ENCODE peak calls at places on chromosomes 3 and 15, in seven cellular contexts. One of them, this sample, is unnamed.

GRCh38 chr15:57703387-57703786 is 3.1 kb upstream of the POLR2M start:
- DNase-seq in putamen: no peak
- DNase-seq in adrenal gland: no peak
- DNase-seq in psoas muscle: no peak
- DNase-seq in stimulated activated CD8-positive, alpha-beta memory T cell treated with anti-CD3 and anti-CD28 coated beads, Interleukin-4, amount 100 ng/mL, for 24 hours: no peak
- DNase-seq in AG20443: no peak
- DNase-seq in substantia nigra: no peak
- DNase-seq in this sample: no peak

GRCh38 chr3:154758109-154758868 is 321.8 kb upstream of the MME start:
- DNase-seq in putamen: peak
- DNase-seq in adrenal gland: no peak
- DNase-seq in psoas muscle: no peak
- DNase-seq in stimulated activated CD8-positive, alpha-beta memory T cell treated with anti-CD3 and anti-CD28 coated beads, Interleukin-4, amount 100 ng/mL, for 24 hours: no peak
- DNase-seq in AG20443: peak
- DNase-seq in substantia nigra: no peak
- DNase-seq in this sample: no peak

GRCh38 chr3:140570602-140571001 is 107.3 kb upstream of the TRIM42 start:
- DNase-seq in putamen: no peak
- DNase-seq in adrenal gland: no peak
- DNase-seq in psoas muscle: no peak
- DNase-seq in stimulated activated CD8-positive, alpha-beta memory T cell treated with anti-CD3 and anti-CD28 coated beads, Interleukin-4, amount 100 ng/mL, for 24 hours: no peak
- DNase-seq in AG20443: no peak
- DNase-seq in substantia nigra: no peak
- DNase-seq in this sample: no peak

GRCh38 chr3:50317303-50317702 is 5.2 kb downstream of the HYAL2 start:
- DNase-seq in putamen: no peak
- DNase-seq in adrenal gland: peak
- DNase-seq in psoas muscle: no peak
- DNase-seq in stimulated activated CD8-positive, alpha-beta memory T cell treated with anti-CD3 and anti-CD28 coated beads, Interleukin-4, amount 100 ng/mL, for 24 hours: no peak
- DNase-seq in AG20443: no peak
- DNase-seq in substantia nigra: no peak
- DNase-seq in this sample: no peak

GRCh38 chr3:174202561-174202960 is 656.6 kb upstream of the NAALADL2 start:
- DNase-seq in putamen: peak
- DNase-seq in adrenal gland: no peak
- DNase-seq in psoas muscle: no peak
- DNase-seq in stimulated activated CD8-positive, alpha-beta memory T cell treated with anti-CD3 and anti-CD28 coated beads, Interleukin-4, amount 100 ng/mL, for 24 hours: no peak
- DNase-seq in AG20443: no peak
- DNase-seq in substantia nigra: no peak
- DNase-seq in this sample: no peak

GRCh38 chr3:4720316-4721075 is 227.3 kb downstream of the ITPR1 start:
- DNase-seq in putamen: peak
- DNase-seq in adrenal gland: peak
- DNase-seq in psoas muscle: peak
- DNase-seq in stimulated activated CD8-positive, alpha-beta memory T cell treated with anti-CD3 and anti-CD28 coated beads, Interleukin-4, amount 100 ng/mL, for 24 hours: no peak
- DNase-seq in AG20443: peak
- DNase-seq in substantia nigra: peak
- DNase-seq in this sample: peak

GRCh38 chr3:45993421-45994027 is 2.1 kb downstream of the FYCO1 start:
- DNase-seq in putamen: no peak
- DNase-seq in adrenal gland: no peak
- DNase-seq in psoas muscle: no peak
- DNase-seq in stimulated activated CD8-positive, alpha-beta memory T cell treated with anti-CD3 and anti-CD28 coated beads, Interleukin-4, amount 100 ng/mL, for 24 hours: no peak
- DNase-seq in AG20443: no peak
- DNase-seq in substantia nigra: no peak
- DNase-seq in this sample: no peak

GRCh38 chr3:114451561-114452018 is 157.8 kb downstream of the TIGIT start:
- DNase-seq in putamen: peak
- DNase-seq in adrenal gland: peak
- DNase-seq in psoas muscle: no peak
- DNase-seq in stimulated activated CD8-positive, alpha-beta memory T cell treated with anti-CD3 and anti-CD28 coated beads, Interleukin-4, amount 100 ng/mL, for 24 hours: no peak
- DNase-seq in AG20443: no peak
- DNase-seq in substantia nigra: no peak
- DNase-seq in this sample: peak

GRCh38 chr3:195352895-195353488 is 82.0 kb upstream of the XXYLT1 start:
- DNase-seq in putamen: no peak
- DNase-seq in adrenal gland: peak
- DNase-seq in psoas muscle: no peak
- DNase-seq in stimulated activated CD8-positive, alpha-beta memory T cell treated with anti-CD3 and anti-CD28 coated beads, Interleukin-4, amount 100 ng/mL, for 24 hours: no peak
- DNase-seq in AG20443: peak
- DNase-seq in substantia nigra: no peak
- DNase-seq in this sample: no peak

GRCh38 chr3:195612075-195612800 is 28.5 kb upstream of the APOD start:
- DNase-seq in putamen: no peak
- DNase-seq in adrenal gland: no peak
- DNase-seq in psoas muscle: peak
- DNase-seq in stimulated activated CD8-positive, alpha-beta memory T cell treated with anti-CD3 and anti-CD28 coated beads, Interleukin-4, amount 100 ng/mL, for 24 hours: no peak
- DNase-seq in AG20443: peak
- DNase-seq in substantia nigra: no peak
- DNase-seq in this sample: no peak

GRCh38 chr3:169769287-169770181 is at the start of gene ACTRT3:
- DNase-seq in putamen: peak
- DNase-seq in adrenal gland: peak
- DNase-seq in psoas muscle: peak
- DNase-seq in stimulated activated CD8-positive, alpha-beta memory T cell treated with anti-CD3 and anti-CD28 coated beads, Interleukin-4, amount 100 ng/mL, for 24 hours: peak
- DNase-seq in AG20443: peak
- DNase-seq in substantia nigra: no peak
- DNase-seq in this sample: peak

GRCh38 chr15:92595506-92596337 is 59.9 kb downstream of the FAM174B start:
- DNase-seq in putamen: no peak
- DNase-seq in adrenal gland: no peak
- DNase-seq in psoas muscle: no peak
- DNase-seq in stimulated activated CD8-positive, alpha-beta memory T cell treated with anti-CD3 and anti-CD28 coated beads, Interleukin-4, amount 100 ng/mL, for 24 hours: no peak
- DNase-seq in AG20443: no peak
- DNase-seq in substantia nigra: no peak
- DNase-seq in this sample: peak

GRCh38 chr3:152362086-152362485 is 93.4 kb downstream of the MBNL1 start:
- DNase-seq in putamen: peak
- DNase-seq in adrenal gland: no peak
- DNase-seq in psoas muscle: no peak
- DNase-seq in stimulated activated CD8-positive, alpha-beta memory T cell treated with anti-CD3 and anti-CD28 coated beads, Interleukin-4, amount 100 ng/mL, for 24 hours: no peak
- DNase-seq in AG20443: no peak
- DNase-seq in substantia nigra: no peak
- DNase-seq in this sample: no peak

GRCh38 chr15:57455969-57456368 is 79.7 kb downstream of the CGNL1 start:
- DNase-seq in putamen: no peak
- DNase-seq in adrenal gland: no peak
- DNase-seq in psoas muscle: no peak
- DNase-seq in stimulated activated CD8-positive, alpha-beta memory T cell treated with anti-CD3 and anti-CD28 coated beads, Interleukin-4, amount 100 ng/mL, for 24 hours: no peak
- DNase-seq in AG20443: no peak
- DNase-seq in substantia nigra: no peak
- DNase-seq in this sample: no peak

GRCh38 chr3:190024912-190025311 is 95.8 kb downstream of the P3H2 start:
- DNase-seq in putamen: no peak
- DNase-seq in adrenal gland: no peak
- DNase-seq in psoas muscle: no peak
- DNase-seq in stimulated activated CD8-positive, alpha-beta memory T cell treated with anti-CD3 and anti-CD28 coated beads, Interleukin-4, amount 100 ng/mL, for 24 hours: no peak
- DNase-seq in AG20443: peak
- DNase-seq in substantia nigra: no peak
- DNase-seq in this sample: no peak

GRCh38 chr15:70014311-70014707 is 83.4 kb downstream of the TLE3 start:
- DNase-seq in putamen: no peak
- DNase-seq in adrenal gland: no peak
- DNase-seq in psoas muscle: no peak
- DNase-seq in stimulated activated CD8-positive, alpha-beta memory T cell treated with anti-CD3 and anti-CD28 coated beads, Interleukin-4, amount 100 ng/mL, for 24 hours: no peak
- DNase-seq in AG20443: no peak
- DNase-seq in substantia nigra: no peak
- DNase-seq in this sample: no peak

GRCh38 chr3:89565098-89565497 is 457.7 kb downstream of the EPHA3 start:
- DNase-seq in putamen: no peak
- DNase-seq in adrenal gland: no peak
- DNase-seq in psoas muscle: no peak
- DNase-seq in stimulated activated CD8-positive, alpha-beta memory T cell treated with anti-CD3 and anti-CD28 coated beads, Interleukin-4, amount 100 ng/mL, for 24 hours: no peak
- DNase-seq in AG20443: no peak
- DNase-seq in substantia nigra: no peak
- DNase-seq in this sample: no peak

This sample was measured in sciatic nerve.